ENCODE peak calls at places on chromosomes 3 and 15, in nine cellular contexts. C is body of pancreas, Z is OCI-LY7, A is foreskin fibroblast, W is AG04450, E is A549, J is PC-9, L is fibroblast of mammary gland, I is tibial artery. U is an unnamed sample.

GRCh38 chr3:23830869-23831484 is 25.2 kb downstream of the UBE2E1 start:
- DNase-seq in L (peak; percentile 38), J (no peak), Z (no peak), W (no peak), E (no peak), C (no peak), I (no peak), A (no peak), U (no peak)

GRCh38 chr15:66654718-66655375 is 47.2 kb upstream of the SMAD6 start:
- DNase-seq in A (no peak), W (no peak), E (no peak), Z (no peak), I (no peak), L (no peak), J (no peak), C (no peak), U (no peak)

GRCh38 chr3:67312205-67312604 is 314.1 kb downstream of the KBTBD8 start:
- DNase-seq in I (no peak), C (no peak), J (no peak), W (no peak), Z (no peak), A (no peak), L (no peak), E (no peak), U (no peak)

GRCh38 chr3:2377281-2377680 is 278.6 kb downstream of the CNTN4 start:
- DNase-seq in E (no peak), I (no peak), Z (no peak), J (no peak), W (no peak), C (no peak), L (no peak), A (no peak), U (no peak)

GRCh38 chr3:52280046-52280445 is 1.6 kb upstream of the WDR82 start:
- DNase-seq in J (no peak), I (no peak), A (no peak), W (no peak), Z (no peak), L (peak; percentile 35), C (no peak), E (no peak), U (no peak)

GRCh38 chr15:70121656-70122297 is 24.1 kb upstream of the TLE3 start:
- DNase-seq in E (no peak), A (peak; percentile 69), L (peak; percentile 95), W (peak; percentile 45), J (no peak), C (no peak), I (peak; percentile 88), Z (no peak), U (peak; percentile 51)

GRCh38 chr3:122030381-122031122 is 8.5 kb upstream of the ILDR1 start:
- DNase-seq in I (no peak), A (no peak), Z (no peak), L (peak; percentile 20), E (no peak), J (no peak), W (no peak), C (no peak), U (no peak)

GRCh38 chr3:129745253-129745652 is 138.8 kb upstream of the PLXND1 start:
- DNase-seq in A (peak; percentile 9), J (no peak), L (peak; percentile 22), I (no peak), W (peak; percentile 59), E (no peak), Z (no peak), C (no peak), U (no peak)

GRCh38 chr15:101049856-101050646 is 130.9 kb downstream of the LRRK1 start:
- DNase-seq in E (no peak), C (peak; percentile 6), Z (no peak), W (no peak), L (no peak), I (no peak), A (no peak), J (no peak), U (no peak)

GRCh38 chr3:146577662-146578061 is 27.5 kb downstream of the PLSCR5 start:
- DNase-seq in I (peak; percentile 22), J (peak; percentile 12), E (no peak), W (peak; percentile 43), C (peak; percentile 26), Z (peak; percentile 34), L (peak; percentile 79), A (peak; percentile 42), U (peak; percentile 41)

GRCh38 chr15:56243774-56244236 is at the start of gene RFX7:
- DNase-seq in I (peak; percentile 69), C (peak; percentile 74), W (peak; percentile 26), Z (peak; percentile 87), E (peak; percentile 82), L (peak; percentile 65), A (peak; percentile 76), J (peak; percentile 79), U (no peak)

GRCh38 chr15:42087460-42087859 is 6.9 kb downstream of the PLA2G4D start:
- DNase-seq in Z (no peak), C (no peak), I (no peak), E (no peak), L (no peak), W (no peak), J (no peak), A (no peak), U (no peak)

GRCh38 chr3:28846948-28847527 is 433.8 kb upstream of the RBMS3 start:
- DNase-seq in J (no peak), I (no peak), W (no peak), C (no peak), Z (no peak), L (no peak), E (no peak), A (no peak), U (no peak)

GRCh38 chr15:93235926-93236781 is 147.1 kb upstream of the RGMA start:
- DNase-seq in L (no peak), W (no peak), J (no peak), A (no peak), C (no peak), I (peak; percentile 73), E (no peak), Z (no peak), U (no peak)

GRCh38 chr15:100215843-100216169 is 126.0 kb downstream of the ADAMTS17 start:
- DNase-seq in A (no peak), J (no peak), W (no peak), L (no peak), Z (no peak), C (no peak), I (no peak), E (no peak), U (no peak)

GRCh38 chr15:26102988-26103387 is 239.9 kb upstream of the ATP10A start:
- DNase-seq in C (no peak), A (no peak), Z (no peak), E (no peak), L (peak; percentile 61), W (no peak), I (no peak), J (no peak), U (no peak)

GRCh38 chr15:92807971-92808571 is 92.1 kb upstream of the CHD2 start:
- DNase-seq in J (no peak), W (no peak), C (peak; percentile 23), I (no peak), A (no peak), L (peak; percentile 49), E (no peak), Z (peak; percentile 50), U (no peak)

GRCh38 chr3:160038862-160039562 is 50.4 kb downstream of the IL12A start:
- DNase-seq in L (no peak), C (peak; percentile 38), Z (no peak), J (peak; percentile 43), W (no peak), A (peak; percentile 5), I (peak; percentile 21), E (no peak), U (no peak)
- H3K4me3 ChIP-seq in L (peak overlapping the region; percentile 1), C (no peak overlapping the region), Z (no peak overlapping the region), J (peak overlapping the region; percentile 16), W (peak overlapping the region; percentile 53), A (peak overlapping the region; percentile 23), I (peak overlapping the region; percentile 34), E (no peak overlapping the region), U (peak overlapping the region; percentile 38)

GRCh38 chr15:69074843-69075224 is 60.3 kb downstream of the NOX5 start:
- DNase-seq in A (no peak), L (no peak), Z (no peak), C (peak; percentile 21), E (no peak), J (no peak), W (no peak), I (no peak), U (no peak)

GRCh38 chr15:69078638-69079037 is 64.1 kb downstream of the NOX5 start:
- DNase-seq in Z (no peak), I (no peak), W (no peak), A (no peak), L (no peak), E (no peak), J (no peak), C (no peak), U (no peak)

GRCh38 chr15:69075467-69075866 is 61.0 kb downstream of the NOX5 start:
- DNase-seq in C (no peak), J (no peak), Z (no peak), L (no peak), I (no peak), A (no peak), E (no peak), W (no peak), U (no peak)

GRCh38 chr15:69071265-69071664 is 56.8 kb downstream of the NOX5 start:
- DNase-seq in J (no peak), C (no peak), W (no peak), I (no peak), A (no peak), Z (no peak), L (no peak), E (no peak), U (no peak)

GRCh38 chr15:69074011-69074842 is 59.7 kb downstream of the NOX5 start:
- DNase-seq in W (no peak), A (peak; percentile 43), C (peak; percentile 47), Z (no peak), E (peak; percentile 86), J (peak; percentile 76), I (peak; percentile 40), L (peak; percentile 61), U (no peak)
- TF ChIP-seq CTCF in W (peak; percentile 14), A (no peak), C (no peak), Z (no peak), E (peak; percentile 5), J (no peak), I (no peak), L (no peak), U (no peak)

GRCh38 chr15:80549712-80550111 is 145.4 kb upstream of the ABHD17C start:
- DNase-seq in C (no peak), A (no peak), Z (no peak), W (no peak), L (peak; percentile 73), J (no peak), E (no peak), I (no peak), U (no peak)
- H3K4me3 ChIP-seq in C (no peak overlapping the region), A (peak overlapping the region; percentile 18), Z (no peak overlapping the region), W (no peak overlapping the region), L (peak overlapping the region; percentile 34), J (no peak overlapping the region), E (no peak overlapping the region), I (no peak overlapping the region), U (peak overlapping the region; percentile 32)

DNA sequence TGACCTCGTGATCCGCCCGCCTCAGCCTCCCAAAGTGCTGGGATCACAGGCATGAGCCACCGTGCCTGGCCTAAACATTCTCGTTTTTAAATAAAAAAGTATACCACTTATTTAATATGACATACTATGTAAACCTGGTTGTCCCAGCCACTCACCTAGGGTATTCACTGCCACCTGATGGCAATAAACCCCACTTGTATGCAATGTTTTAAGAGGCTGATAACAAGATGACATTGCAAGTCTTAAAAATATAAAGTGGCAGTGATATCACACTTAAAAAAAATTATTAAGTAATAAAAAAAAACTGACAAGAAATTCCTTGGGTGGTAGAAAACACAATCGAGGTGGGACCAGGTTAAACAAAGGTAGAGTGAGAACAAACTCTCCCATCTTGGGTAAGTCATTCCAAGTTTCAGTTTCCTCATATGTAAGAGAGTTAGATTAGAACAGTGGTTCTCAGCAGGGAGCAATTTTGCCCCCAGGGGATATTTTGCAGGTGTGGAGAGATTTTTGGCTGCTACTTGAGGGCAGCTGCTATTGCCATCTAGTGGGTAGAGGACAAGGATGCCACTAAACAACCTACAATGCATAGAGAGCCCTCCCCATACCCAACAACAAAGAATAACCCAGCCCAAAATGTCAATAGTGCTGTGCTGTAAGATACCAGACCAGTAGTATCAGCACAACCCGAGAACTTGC is 14.5 kb downstream of the ARF4 start:
- DNase-seq in Z (peak; percentile 72), I (no peak), C (no peak), L (no peak), W (no peak), A (no peak), E (no peak), J (peak; percentile 88), U (no peak)
- TF ChIP-seq CTCF in Z (peak; percentile 77), I (no peak), C (peak; percentile 17), L (peak; percentile 17), W (peak; percentile 5), A (no peak), E (no peak), J (peak; percentile 62), U (no peak)